ENCODE peak calls at places on chromosomes 13 and 19, in seven cellular contexts. B is foreskin fibroblast, T is astrocyte, E is uterus, J is astrocyte of the spinal cord, Q is transverse colon, I is OCI-LY7. M is an unnamed sample.

GRCh38 chr13:24251525-24251924 is 57.9 kb upstream of the C1QTNF9 start:
- DNase-seq in T (no peak), I (no peak), J (no peak), Q (peak; percentile 37), E (no peak), B (no peak), M (no peak)

GRCh38 chr13:20424559-20424852 is 101.2 kb downstream of the CRYL1 start:
- DNase-seq in T (no peak), Q (no peak), I (no peak), B (no peak), J (peak; percentile 11), E (no peak), M (no peak)

GRCh38 chr19:5463959-5464358 is 8.7 kb downstream of the ZNRF4 start:
- DNase-seq in I (no peak), E (no peak), B (no peak), Q (no peak), J (no peak), T (no peak), M (no peak)

GRCh38 chr19:46691104-46691503 is 25.8 kb downstream of the PRKD2 start:
- DNase-seq in E (no peak), I (no peak), Q (no peak), B (no peak), T (no peak), J (no peak), M (no peak)

GRCh38 chr13:106532111-106532929 is 3.1 kb downstream of the EFNB2 start:
- DNase-seq in J (peak; percentile 59), T (peak; percentile 43), B (no peak), I (no peak), E (peak; percentile 27), Q (no peak), M (no peak)

GRCh38 chr13:83716121-83716520 is 166.2 kb downstream of the SLITRK1 start:
- DNase-seq in I (no peak), Q (no peak), B (no peak), E (no peak), T (peak; percentile 30), J (peak; percentile 52), M (no peak)

GRCh38 chr19:6556480-6556879 is 25.7 kb downstream of the TNFSF9 start:
- DNase-seq in I (no peak), T (peak; percentile 56), J (no peak), Q (no peak), B (no peak), E (no peak), M (no peak)

GRCh38 chr19:31013391-31013975 is 335.8 kb downstream of the TSHZ3 start:
- DNase-seq in J (no peak), I (no peak), Q (no peak), E (no peak), B (no peak), T (no peak), M (no peak)

GRCh38 chr13:62324842-62325241 is 909.2 kb upstream of the PCDH20 start:
- DNase-seq in I (no peak), T (no peak), E (no peak), J (no peak), B (no peak), Q (no peak), M (no peak)

GRCh38 chr19:576768-577438 is 4.5 kb downstream of the BSG start:
- DNase-seq in I (no peak), T (no peak), E (no peak), Q (no peak), J (no peak), B (no peak), M (no peak)

GRCh38 chr19:6720369-6721112 is at the start of gene C3:
- DNase-seq in Q (no peak), I (no peak), E (peak; percentile 86), J (no peak), T (no peak), B (peak; percentile 64), M (no peak)

GRCh38 chr19:39765091-39766076 is 13.3 kb upstream of the LEUTX start:
- DNase-seq in E (peak; percentile 17), Q (peak; percentile 28), I (peak; percentile 61), T (peak; percentile 16), B (peak; percentile 16), J (peak; percentile 29), M (no peak)

GRCh38 chr13:47480941-47481340 is 520.1 kb downstream of the SUCLA2 start:
- DNase-seq in I (no peak), T (no peak), Q (no peak), E (no peak), B (no peak), J (no peak), M (no peak)

GRCh38 chr13:98485561-98485960 is 91.3 kb downstream of the STK24 start:
- DNase-seq in Q (no peak), T (no peak), B (no peak), J (no peak), E (no peak), I (no peak), M (no peak)

GRCh38 chr13:114096811-114097503 is 35.5 kb downstream of the RASA3 start:
- DNase-seq in Q (no peak), I (no peak), B (no peak), J (no peak), T (no peak), E (no peak), M (no peak)

GRCh38 chr13:109592776-109593175 is 193.6 kb downstream of the IRS2 start:
- DNase-seq in T (no peak), B (no peak), J (no peak), E (no peak), I (no peak), Q (no peak), M (no peak)

GRCh38 chr13:58238972-58239773 is 607.6 kb downstream of the PCDH17 start:
- DNase-seq in T (no peak), I (no peak), E (no peak), Q (no peak), J (no peak), B (no peak), M (no peak)

GRCh38 chr13:75372517-75372916 is 109.5 kb downstream of the TBC1D4 start:
- DNase-seq in J (peak; percentile 67), Q (no peak), T (no peak), B (peak; percentile 20), E (no peak), I (peak; percentile 74), M (no peak)

GRCh38 chr19:54918499-54918898 is 12.6 kb downstream of the NCR1 start:
- DNase-seq in I (no peak), J (no peak), B (no peak), Q (no peak), E (no peak), T (no peak), M (no peak)

DNA sequence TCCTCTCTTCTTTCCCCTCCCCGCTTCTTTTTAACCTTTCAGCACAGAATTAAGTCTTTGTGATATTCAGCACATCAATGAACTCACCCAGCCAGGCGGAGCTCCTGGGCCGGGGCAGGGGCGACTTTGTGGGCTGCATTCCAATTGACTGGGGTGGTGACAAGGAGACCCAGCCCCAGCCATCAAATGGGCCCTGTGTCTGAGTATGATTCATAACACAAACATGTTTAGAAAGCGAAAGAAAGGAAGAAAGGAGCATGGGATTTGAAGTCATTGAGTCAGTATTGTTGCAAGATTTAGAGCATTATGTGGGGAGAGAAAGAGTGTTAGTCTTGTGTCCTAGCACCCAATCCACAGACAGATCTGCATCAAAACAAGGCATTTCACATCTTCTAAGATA is 185.3 kb downstream of the LHFPL6 start:
- DNase-seq in E (no peak), B (peak; percentile 30), Q (no peak), I (no peak), J (peak; percentile 77), T (peak; percentile 80), M (no peak)
- H3K4me3 ChIP-seq in E (no peak overlapping the region), B (peak overlapping the region; percentile 20), Q (no peak overlapping the region), I (no peak overlapping the region), J (peak overlapping the region; percentile 28), T (peak overlapping the region; percentile 38), M (peak overlapping the region; percentile 39)

GRCh38 chr19:15028490-15028889 is 20.8 kb upstream of the CASP14 start:
- DNase-seq in J (no peak), I (no peak), T (no peak), B (no peak), E (no peak), Q (no peak), M (no peak)

GRCh38 chr19:15022752-15023151 is 26.5 kb upstream of the CASP14 start:
- DNase-seq in J (no peak), I (no peak), T (no peak), E (no peak), B (no peak), Q (no peak), M (no peak)

GRCh38 chr19:15021286-15022007 is 27.8 kb upstream of the CASP14 start:
- DNase-seq in B (no peak), Q (no peak), I (no peak), J (no peak), T (no peak), E (no peak), M (no peak)

DNA sequence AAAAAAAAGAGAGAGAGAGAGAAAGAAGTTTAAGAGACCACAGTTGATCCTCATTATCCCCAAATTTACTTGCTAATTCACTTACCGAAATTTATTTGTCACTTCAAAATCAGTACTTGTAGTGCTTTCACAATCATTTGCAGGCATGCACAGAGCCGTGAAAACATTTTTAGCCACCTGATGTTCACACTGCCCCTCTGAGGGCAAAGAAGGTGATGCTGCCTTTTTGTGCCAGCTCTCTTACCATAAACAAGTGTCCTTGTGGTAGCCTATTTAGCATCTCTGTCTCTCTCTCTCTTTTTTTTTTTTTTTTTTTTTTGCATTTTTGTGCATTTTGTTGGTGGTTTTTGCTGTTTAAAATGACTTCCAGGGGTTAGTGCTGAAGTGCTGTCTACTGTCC is 24.0 kb upstream of the CASP14 start:
- DNase-seq in B (no peak), J (no peak), E (no peak), T (no peak), Q (no peak), I (peak; percentile 38), M (no peak)
- TF ChIP-seq CTCF in B (no peak), J (no peak), E (no peak), T (no peak), Q (no peak), I (peak; percentile 67), M (no peak)

DNA sequence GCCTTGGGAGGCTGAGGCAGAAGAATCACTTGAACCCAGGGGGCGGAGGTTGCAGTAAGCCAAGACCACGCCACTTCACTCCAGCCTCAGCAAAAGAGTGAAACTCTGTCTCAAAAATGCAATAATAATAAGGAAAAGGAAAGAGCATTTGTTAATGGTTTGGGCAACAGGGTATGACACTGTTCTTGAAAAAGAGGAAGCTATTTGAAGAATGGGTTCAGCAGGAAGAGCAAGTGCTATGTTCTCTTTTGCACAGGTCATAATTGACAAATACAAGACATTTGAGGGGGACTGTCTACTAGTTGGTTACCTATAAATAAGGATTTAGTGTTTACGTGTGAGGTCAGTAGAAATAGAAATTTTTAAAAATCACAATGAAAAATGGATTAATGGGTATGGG is 218.3 kb downstream of the DCT start:
- DNase-seq in I (no peak), T (no peak), J (no peak), B (no peak), E (no peak), Q (no peak), M (no peak)
- H3K4me3 ChIP-seq in I (no peak overlapping the region), T (no peak overlapping the region), J (no peak overlapping the region), B (no peak overlapping the region), E (no peak overlapping the region), Q (no peak overlapping the region), M (no peak overlapping the region)

DNA sequence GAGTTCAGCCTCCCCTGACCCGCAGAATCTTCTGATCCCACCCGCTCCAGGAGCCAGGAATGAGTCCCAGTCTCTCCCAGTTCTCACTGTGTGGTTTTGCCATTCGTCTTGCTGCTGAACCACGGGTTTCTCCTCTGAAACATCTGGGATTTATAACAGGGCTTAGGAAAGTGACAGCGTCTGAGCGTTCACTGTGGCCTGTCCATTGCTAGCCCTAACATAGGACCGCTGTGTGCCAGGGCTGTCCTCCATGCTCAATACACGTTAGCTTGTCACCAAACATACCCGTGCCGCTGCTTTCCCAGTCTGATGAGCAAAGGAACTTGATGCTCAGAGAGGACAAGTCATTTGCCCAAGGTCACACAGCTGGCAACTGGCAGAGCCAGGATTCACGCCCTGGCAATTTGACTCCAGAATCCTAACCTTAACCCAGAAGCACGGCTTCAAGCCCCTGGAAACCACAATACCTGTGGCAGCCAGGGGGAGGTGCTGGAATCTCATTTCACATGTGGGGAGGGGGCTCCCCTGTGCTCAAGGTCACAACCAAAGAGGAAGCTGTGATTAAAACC is 1.1 kb upstream of the APOE start:
- DNase-seq in Q (no peak), E (no peak), B (no peak), T (no peak), J (no peak), I (peak; percentile 20), M (no peak)
- TF ChIP-seq CTCF in Q (no peak), E (no peak), B (no peak), T (no peak), J (peak; percentile 20), I (peak; percentile 73), M (no peak)